ENCODE peak calls at places on chromosomes 4 and X, in eight cellular contexts. One of them, this sample, is unnamed.
A peak's percentile ranks its signal among the peaks of the same experiment; 100 is the strongest.

GRCh38 chrX:142891046-142891445 is 134.7 kb upstream of the SPANXN4 start:
- DNase-seq in uterus: no peak
- DNase-seq in omental fat pad: no peak
- DNase-seq in AG09319: no peak
- DNase-seq in GM12865: peak; percentile 1
- DNase-seq in fibroblast of the aortic adventitia: no peak
- DNase-seq in IMR-90: no peak
- DNase-seq in neural crest cell: no peak
- DNase-seq in this sample: no peak

GRCh38 chrX:123159403-123159802 is 24.7 kb upstream of the GRIA3 start:
- DNase-seq in AG09319: no peak
- DNase-seq in GM12865: no peak
- DNase-seq in uterus: no peak
- DNase-seq in IMR-90: no peak
- DNase-seq in neural crest cell: no peak
- DNase-seq in omental fat pad: no peak
- DNase-seq in fibroblast of the aortic adventitia: no peak
- DNase-seq in this sample: no peak

GRCh38 chrX:12970691-12971202 is 4.2 kb upstream of the TMSB4X start:
- DNase-seq in uterus: peak; percentile 51
- DNase-seq in neural crest cell: no peak
- DNase-seq in omental fat pad: no peak
- DNase-seq in IMR-90: peak; percentile 75
- DNase-seq in fibroblast of the aortic adventitia: peak; percentile 74
- DNase-seq in AG09319: no peak
- DNase-seq in GM12865: peak; percentile 72
- DNase-seq in this sample: peak; percentile 91

GRCh38 chrX:2581296-2581695 is 80.5 kb upstream of the DHRSX start:
- DNase-seq in AG09319: no peak
- DNase-seq in GM12865: no peak
- DNase-seq in neural crest cell: no peak
- DNase-seq in fibroblast of the aortic adventitia: no peak
- DNase-seq in IMR-90: no peak
- DNase-seq in uterus: no peak
- DNase-seq in omental fat pad: no peak
- DNase-seq in this sample: no peak

GRCh38 chr4:137823007-137823406 is 290.7 kb upstream of the PCDH18 start:
- DNase-seq in uterus: no peak
- DNase-seq in AG09319: no peak
- DNase-seq in fibroblast of the aortic adventitia: no peak
- DNase-seq in IMR-90: no peak
- DNase-seq in GM12865: no peak
- DNase-seq in neural crest cell: no peak
- DNase-seq in omental fat pad: no peak
- DNase-seq in this sample: no peak

GRCh38 chr4:114057746-114058145 is 78.3 kb upstream of the ARSJ start:
- DNase-seq in IMR-90: no peak
- DNase-seq in uterus: no peak
- DNase-seq in AG09319: no peak
- DNase-seq in GM12865: no peak
- DNase-seq in neural crest cell: no peak
- DNase-seq in omental fat pad: no peak
- DNase-seq in fibroblast of the aortic adventitia: no peak
- DNase-seq in this sample: no peak

GRCh38 chr4:38141808-38142500 is 181.8 kb downstream of the PTTG2 start:
- DNase-seq in fibroblast of the aortic adventitia: peak; percentile 88
- DNase-seq in omental fat pad: no peak
- DNase-seq in GM12865: no peak
- DNase-seq in AG09319: no peak
- DNase-seq in IMR-90: peak; percentile 86
- DNase-seq in uterus: peak; percentile 50
- DNase-seq in neural crest cell: no peak
- DNase-seq in this sample: peak; percentile 91

GRCh38 chrX:110251961-110252360 is 65.9 kb downstream of the AMMECR1 start:
- DNase-seq in IMR-90: no peak
- DNase-seq in neural crest cell: no peak
- DNase-seq in fibroblast of the aortic adventitia: no peak
- DNase-seq in GM12865: no peak
- DNase-seq in omental fat pad: no peak
- DNase-seq in uterus: no peak
- DNase-seq in AG09319: no peak
- DNase-seq in this sample: no peak

GRCh38 chrX:19964017-19964710 is 26.7 kb downstream of the BCLAF3 start:
- DNase-seq in omental fat pad: no peak
- DNase-seq in fibroblast of the aortic adventitia: no peak
- DNase-seq in GM12865: peak; percentile 54
- DNase-seq in IMR-90: no peak
- DNase-seq in neural crest cell: no peak
- DNase-seq in AG09319: no peak
- DNase-seq in uterus: no peak
- DNase-seq in this sample: no peak

GRCh38 chr4:119300388-119301131 is 21.4 kb downstream of the FABP2 start:
- DNase-seq in GM12865: peak; percentile 96
- DNase-seq in neural crest cell: peak; percentile 85
- DNase-seq in IMR-90: peak; percentile 89
- DNase-seq in fibroblast of the aortic adventitia: peak; percentile 88
- DNase-seq in AG09319: peak; percentile 77
- DNase-seq in omental fat pad: peak; percentile 66
- DNase-seq in uterus: peak; percentile 90
- DNase-seq in this sample: peak; percentile 93

GRCh38 chrX:69179380-69179911 is 14.2 kb upstream of the PJA1 start:
- DNase-seq in fibroblast of the aortic adventitia: no peak
- DNase-seq in uterus: peak; percentile 67
- DNase-seq in AG09319: no peak
- DNase-seq in GM12865: no peak
- DNase-seq in omental fat pad: no peak
- DNase-seq in IMR-90: peak; percentile 29
- DNase-seq in neural crest cell: no peak
- DNase-seq in this sample: no peak

GRCh38 chrX:79259073-79259689 is 108.0 kb downstream of the ITM2A start:
- DNase-seq in IMR-90: no peak
- DNase-seq in neural crest cell: no peak
- DNase-seq in AG09319: no peak
- DNase-seq in fibroblast of the aortic adventitia: no peak
- DNase-seq in omental fat pad: no peak
- DNase-seq in GM12865: peak; percentile 94
- DNase-seq in uterus: no peak
- DNase-seq in this sample: no peak

GRCh38 chr4:98474408-98474844 is 184.0 kb downstream of the TSPAN5 start:
- DNase-seq in neural crest cell: no peak
- DNase-seq in AG09319: peak; percentile 60
- DNase-seq in fibroblast of the aortic adventitia: peak; percentile 76
- DNase-seq in IMR-90: peak; percentile 85
- DNase-seq in omental fat pad: no peak
- DNase-seq in GM12865: no peak
- DNase-seq in uterus: no peak
- DNase-seq in this sample: no peak

GRCh38 chrX:70554081-70554480 is 109.4 kb downstream of the DLG3 start:
- DNase-seq in omental fat pad: no peak
- DNase-seq in GM12865: peak; percentile 1
- DNase-seq in AG09319: no peak
- DNase-seq in uterus: no peak
- DNase-seq in IMR-90: peak; percentile 28
- DNase-seq in neural crest cell: no peak
- DNase-seq in fibroblast of the aortic adventitia: peak; percentile 69
- DNase-seq in this sample: no peak

GRCh38 chrX:149494844-149495565 is 10.1 kb downstream of the IDS start:
- DNase-seq in GM12865: no peak
- DNase-seq in omental fat pad: no peak
- DNase-seq in neural crest cell: no peak
- DNase-seq in IMR-90: no peak
- DNase-seq in uterus: no peak
- DNase-seq in fibroblast of the aortic adventitia: no peak
- DNase-seq in AG09319: no peak
- DNase-seq in this sample: no peak

GRCh38 chrX:54786972-54787371 is 11.1 kb downstream of the ITIH6 start:
- DNase-seq in fibroblast of the aortic adventitia: no peak
- DNase-seq in omental fat pad: no peak
- DNase-seq in GM12865: peak; percentile 36
- DNase-seq in neural crest cell: no peak
- DNase-seq in AG09319: no peak
- DNase-seq in IMR-90: no peak
- DNase-seq in uterus: no peak
- DNase-seq in this sample: no peak

GRCh38 chrX:126985960-126986359 is 166.4 kb downstream of the PRR32 start:
- DNase-seq in GM12865: no peak
- DNase-seq in fibroblast of the aortic adventitia: no peak
- DNase-seq in AG09319: no peak
- DNase-seq in omental fat pad: no peak
- DNase-seq in neural crest cell: no peak
- DNase-seq in IMR-90: no peak
- DNase-seq in uterus: no peak
- DNase-seq in this sample: no peak

GRCh38 chr4:39834269-39834668 is 136.3 kb downstream of the UBE2K start:
- DNase-seq in uterus: no peak
- DNase-seq in neural crest cell: no peak
- DNase-seq in IMR-90: no peak
- DNase-seq in fibroblast of the aortic adventitia: peak; percentile 30
- DNase-seq in AG09319: no peak
- DNase-seq in omental fat pad: no peak
- DNase-seq in GM12865: no peak
- DNase-seq in this sample: no peak

GRCh38 chr4:53563824-53564223 is 27.5 kb downstream of the LNX1 start:
- DNase-seq in neural crest cell: no peak
- DNase-seq in IMR-90: peak; percentile 89
- DNase-seq in fibroblast of the aortic adventitia: peak; percentile 32
- DNase-seq in GM12865: peak; percentile 61
- DNase-seq in uterus: no peak
- DNase-seq in omental fat pad: no peak
- DNase-seq in AG09319: no peak
- DNase-seq in this sample: peak; percentile 94

GRCh38 chr4:20433101-20433705 is 181.5 kb downstream of the SLIT2 start:
- DNase-seq in AG09319: no peak
- DNase-seq in GM12865: no peak
- DNase-seq in IMR-90: no peak
- DNase-seq in omental fat pad: no peak
- DNase-seq in fibroblast of the aortic adventitia: no peak
- DNase-seq in uterus: no peak
- DNase-seq in neural crest cell: no peak
- DNase-seq in this sample: no peak

GRCh38 chrX:134932528-134933217 is 58.1 kb upstream of the SMIM10 start:
- DNase-seq in neural crest cell: no peak
- DNase-seq in uterus: no peak
- DNase-seq in AG09319: no peak
- DNase-seq in GM12865: no peak
- DNase-seq in omental fat pad: no peak
- DNase-seq in fibroblast of the aortic adventitia: peak; percentile 61
- DNase-seq in IMR-90: peak; percentile 74
- DNase-seq in this sample: peak; percentile 76

DNA sequence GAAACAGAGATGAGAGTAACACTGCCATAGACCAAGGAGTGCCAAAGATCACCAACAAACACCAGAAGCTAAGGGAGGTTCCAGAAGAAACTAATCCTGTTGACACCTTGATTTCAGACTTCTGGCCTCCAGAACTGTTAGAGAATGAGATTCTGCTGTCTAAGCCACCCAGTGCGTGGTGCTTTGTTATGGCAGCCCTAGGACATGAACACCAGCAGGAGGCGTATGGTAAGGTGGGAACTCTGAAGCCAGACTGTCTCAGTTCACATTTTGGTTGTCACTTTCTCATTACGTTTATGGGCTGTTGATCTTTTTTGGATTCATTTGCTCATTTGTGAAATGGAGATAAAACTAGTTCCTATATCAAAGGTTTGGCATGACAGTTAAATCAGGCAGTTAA is 142.9 kb downstream of the DCHS2 start:
- DNase-seq in neural crest cell: no peak
- DNase-seq in uterus: no peak
- DNase-seq in omental fat pad: no peak
- DNase-seq in IMR-90: no peak
- DNase-seq in AG09319: no peak
- DNase-seq in fibroblast of the aortic adventitia: no peak
- DNase-seq in GM12865: peak; percentile 18
- DNase-seq in this sample: no peak
- TF ChIP-seq CTCF in neural crest cell: no peak
- TF ChIP-seq CTCF in uterus: no peak
- TF ChIP-seq CTCF in omental fat pad: no peak
- TF ChIP-seq CTCF in IMR-90: no peak
- TF ChIP-seq CTCF in AG09319: no peak
- TF ChIP-seq CTCF in fibroblast of the aortic adventitia: no peak
- TF ChIP-seq CTCF in GM12865: peak; percentile 24
- TF ChIP-seq CTCF in this sample: no peak

DNA sequence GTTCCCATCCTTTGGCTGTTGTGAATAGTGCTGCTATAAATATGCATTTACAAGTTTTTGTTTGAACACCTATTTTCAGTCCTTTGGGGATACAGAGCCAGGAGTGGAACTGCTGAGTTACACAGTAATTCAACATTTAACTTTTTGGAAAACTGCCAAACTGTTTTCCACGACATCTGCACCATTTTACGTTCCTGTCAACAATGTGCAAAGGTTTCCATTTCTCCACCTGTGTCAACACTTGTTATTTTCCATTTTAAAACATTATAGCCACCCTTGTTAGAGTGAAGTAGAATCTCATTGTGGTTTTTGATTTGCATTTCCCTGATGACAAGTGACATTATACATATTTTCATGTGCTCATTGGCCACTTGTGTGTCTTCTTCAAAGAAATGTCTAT is 58.0 kb upstream of the STX18 start:
- DNase-seq in neural crest cell: no peak
- DNase-seq in IMR-90: no peak
- DNase-seq in AG09319: no peak
- DNase-seq in GM12865: no peak
- DNase-seq in omental fat pad: no peak
- DNase-seq in fibroblast of the aortic adventitia: no peak
- DNase-seq in uterus: no peak
- DNase-seq in this sample: no peak
- TF ChIP-seq CTCF in neural crest cell: no peak
- TF ChIP-seq CTCF in IMR-90: no peak
- TF ChIP-seq CTCF in AG09319: no peak
- TF ChIP-seq CTCF in GM12865: no peak
- TF ChIP-seq CTCF in omental fat pad: no peak
- TF ChIP-seq CTCF in fibroblast of the aortic adventitia: no peak
- TF ChIP-seq CTCF in uterus: no peak
- TF ChIP-seq CTCF in this sample: no peak

GRCh38 chr4:139902328-139903217 is 237.0 kb downstream of the MGST2 start:
- DNase-seq in fibroblast of the aortic adventitia: no peak
- DNase-seq in GM12865: no peak
- DNase-seq in neural crest cell: no peak
- DNase-seq in omental fat pad: no peak
- DNase-seq in uterus: no peak
- DNase-seq in IMR-90: peak; percentile 20
- DNase-seq in AG09319: no peak
- DNase-seq in this sample: no peak
- TF ChIP-seq CTCF in fibroblast of the aortic adventitia: no peak
- TF ChIP-seq CTCF in GM12865: no peak
- TF ChIP-seq CTCF in neural crest cell: no peak
- TF ChIP-seq CTCF in omental fat pad: no peak
- TF ChIP-seq CTCF in uterus: no peak
- TF ChIP-seq CTCF in IMR-90: no peak
- TF ChIP-seq CTCF in AG09319: no peak
- TF ChIP-seq CTCF in this sample: no peak

DNA sequence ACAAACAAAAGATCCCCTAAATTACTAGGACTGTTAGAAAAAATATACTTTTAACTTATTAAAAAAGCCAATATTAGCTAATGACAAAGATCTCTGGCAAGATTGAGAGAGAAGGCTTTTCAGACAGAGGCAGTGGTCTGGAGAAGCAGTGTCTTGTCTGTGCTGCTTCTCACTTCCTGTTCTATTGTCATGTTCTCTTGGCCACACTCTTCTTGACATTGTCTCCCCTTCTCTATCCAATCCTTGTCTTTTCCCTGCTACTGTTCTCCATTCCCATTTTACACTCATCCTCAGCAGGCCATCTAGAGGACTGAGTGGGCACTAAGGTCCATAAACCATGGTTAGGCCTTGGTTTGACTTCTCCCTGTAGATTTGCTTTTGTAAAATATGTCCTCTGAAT is 14.0 kb upstream of the TAPT1 start:
- DNase-seq in AG09319: no peak
- DNase-seq in fibroblast of the aortic adventitia: no peak
- DNase-seq in uterus: no peak
- DNase-seq in omental fat pad: no peak
- DNase-seq in neural crest cell: no peak
- DNase-seq in GM12865: no peak
- DNase-seq in IMR-90: no peak
- DNase-seq in this sample: no peak
- TF ChIP-seq CTCF in AG09319: no peak
- TF ChIP-seq CTCF in fibroblast of the aortic adventitia: no peak
- TF ChIP-seq CTCF in uterus: no peak
- TF ChIP-seq CTCF in omental fat pad: no peak
- TF ChIP-seq CTCF in neural crest cell: no peak
- TF ChIP-seq CTCF in GM12865: no peak
- TF ChIP-seq CTCF in IMR-90: no peak
- TF ChIP-seq CTCF in this sample: no peak

This sample was measured in osteoblast.